ENCODE peak calls at places on chromosomes 4 and X, in eight cellular contexts. M is fibroblast of mammary gland, Y is mammary epithelial cell, K is GM23338, D is dorsolateral prefrontal cortex, U is choroid plexus epithelial cell, W is ovary, I is cardiac fibroblast. N is an unnamed sample.
A peak's percentile ranks its signal among the peaks of the same experiment; 100 is the strongest.

GRCh38 chrX:115948018-115948923 is 222.3 kb upstream of the AGTR2 start:
- DNase-seq in M (no peak), K (peak; percentile 13), I (no peak), W (no peak), Y (no peak), U (no peak), D (no peak), N (no peak)

GRCh38 chr4:110618091-110619000 is 4.5 kb downstream of the PITX2 start:
- DNase-seq in W (no peak), U (no peak), I (no peak), M (no peak), K (peak; percentile 86), Y (no peak), D (no peak), N (no peak)

GRCh38 chr4:49032440-49033161 is 46.5 kb downstream of the CWH43 start:
- DNase-seq in D (peak; percentile 65), U (peak; percentile 32), M (peak; percentile 24), Y (peak; percentile 21), W (peak; percentile 37), I (peak; percentile 50), K (peak; percentile 37), N (peak; percentile 41)

GRCh38 chr4:137558951-137559350 is 26.7 kb upstream of the PCDH18 start:
- DNase-seq in K (no peak), I (peak; percentile 42), W (no peak), U (peak; percentile 63), M (peak; percentile 78), Y (no peak), D (no peak), N (peak; percentile 43)

GRCh38 chrX:138708268-138708667 is 3.2 kb downstream of the FGF13 start:
- DNase-seq in D (no peak), I (no peak), W (no peak), K (no peak), M (no peak), U (no peak), Y (no peak), N (no peak)

GRCh38 chrX:77014655-77015377 is 432.4 kb upstream of the FGF16 start:
- DNase-seq in U (peak; percentile 8), K (peak; percentile 75), Y (no peak), W (no peak), I (no peak), M (no peak), D (peak; percentile 49), N (no peak)

GRCh38 chrX:31245714-31246113 is 173.9 kb upstream of the FTHL17 start:
- DNase-seq in K (no peak), U (no peak), I (no peak), M (no peak), Y (no peak), W (no peak), D (no peak), N (no peak)

GRCh38 chrX:136176399-136176825 is 29.1 kb downstream of the FHL1 start:
- DNase-seq in M (peak; percentile 91), I (peak; percentile 92), W (no peak), K (no peak), Y (peak; percentile 39), D (no peak), U (peak; percentile 95), N (peak; percentile 91)

GRCh38 chrX:119784747-119785446 is 6.5 kb downstream of the RPL39 start:
- DNase-seq in Y (no peak), I (peak; percentile 47), D (no peak), U (peak; percentile 52), W (no peak), K (peak; percentile 47), M (peak; percentile 40), N (peak; percentile 44)

GRCh38 chr4:185096032-185096653 is 46.9 kb upstream of the SLC25A4 start:
- DNase-seq in I (peak; percentile 66), K (peak; percentile 70), U (peak; percentile 67), W (no peak), D (no peak), M (peak; percentile 57), Y (peak; percentile 16), N (peak; percentile 70)

DNA sequence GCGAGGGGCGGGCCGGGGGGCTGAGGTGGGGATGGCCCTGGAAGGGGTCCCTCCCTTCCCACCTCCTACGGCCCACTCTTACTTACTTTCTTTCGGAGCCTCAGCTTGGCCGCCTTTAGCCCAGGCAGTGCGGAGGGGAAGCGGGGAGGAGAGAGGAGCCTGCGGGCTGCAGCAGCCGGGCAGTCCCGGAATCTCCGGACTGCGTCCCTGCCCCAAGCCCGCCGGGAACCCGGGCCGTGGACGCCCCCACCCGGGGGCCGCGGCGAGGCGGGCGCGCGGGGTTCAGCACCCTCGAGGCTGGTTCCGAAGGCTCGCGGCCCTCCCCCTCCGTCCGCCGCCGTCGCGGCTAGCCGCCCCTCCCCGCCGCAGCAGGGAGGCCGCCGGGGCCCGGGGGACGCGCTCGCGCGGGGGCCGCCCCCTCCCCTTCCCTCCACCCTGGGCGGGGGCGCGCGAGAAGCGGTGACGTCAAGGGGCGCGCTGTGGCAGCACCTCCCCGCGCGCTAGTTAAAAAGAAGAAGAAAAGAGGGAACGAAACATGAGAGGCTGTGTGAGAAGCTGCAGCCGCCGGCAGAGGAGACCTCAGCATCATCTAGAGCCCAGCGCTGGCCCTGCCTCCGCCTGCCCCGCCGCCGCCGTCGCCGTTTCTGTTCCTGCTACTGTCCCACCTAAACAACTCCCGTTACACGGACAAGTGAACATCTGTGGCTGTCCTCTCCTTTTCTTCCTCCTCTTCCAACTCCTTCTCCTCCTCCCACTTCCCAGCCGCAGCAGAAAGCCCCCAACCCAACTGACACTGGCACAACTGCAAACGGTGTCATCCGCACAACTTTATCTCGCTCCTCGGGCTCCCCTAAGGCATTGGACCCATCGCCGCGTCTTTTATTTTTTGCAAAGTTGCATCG is at the start of gene HHIP:
- DNase-seq in I (peak; percentile 82), W (peak; percentile 73), K (peak; percentile 72), U (peak; percentile 83), M (peak; percentile 36), D (peak; percentile 69), Y (peak; percentile 16), N (peak; percentile 86)
- H3K4me3 ChIP-seq in I (peak within 1 kb of the TSS; percentile 74), W (peak within 1 kb of the TSS; percentile 43), K (peak within 1 kb of the TSS; percentile 58), U (peak within 1 kb of the TSS; percentile 70), M (peak within 1 kb of the TSS; percentile 69), D (peak within 1 kb of the TSS; percentile 67), Y (peak within 1 kb of the TSS; percentile 65), N (peak within 1 kb of the TSS; percentile 89)

GRCh38 chr4:76213415-76214268 is at the start of gene SCARB2:
- DNase-seq in D (peak; percentile 84), W (peak; percentile 91), K (peak; percentile 83), M (peak; percentile 73), U (peak; percentile 88), Y (peak; percentile 84), I (peak; percentile 81), N (peak; percentile 85)
- TF ChIP-seq CTCF in D (no peak), W (no peak), K (no peak), M (no peak), U (no peak), Y (no peak), I (no peak), N (no peak)

DNA sequence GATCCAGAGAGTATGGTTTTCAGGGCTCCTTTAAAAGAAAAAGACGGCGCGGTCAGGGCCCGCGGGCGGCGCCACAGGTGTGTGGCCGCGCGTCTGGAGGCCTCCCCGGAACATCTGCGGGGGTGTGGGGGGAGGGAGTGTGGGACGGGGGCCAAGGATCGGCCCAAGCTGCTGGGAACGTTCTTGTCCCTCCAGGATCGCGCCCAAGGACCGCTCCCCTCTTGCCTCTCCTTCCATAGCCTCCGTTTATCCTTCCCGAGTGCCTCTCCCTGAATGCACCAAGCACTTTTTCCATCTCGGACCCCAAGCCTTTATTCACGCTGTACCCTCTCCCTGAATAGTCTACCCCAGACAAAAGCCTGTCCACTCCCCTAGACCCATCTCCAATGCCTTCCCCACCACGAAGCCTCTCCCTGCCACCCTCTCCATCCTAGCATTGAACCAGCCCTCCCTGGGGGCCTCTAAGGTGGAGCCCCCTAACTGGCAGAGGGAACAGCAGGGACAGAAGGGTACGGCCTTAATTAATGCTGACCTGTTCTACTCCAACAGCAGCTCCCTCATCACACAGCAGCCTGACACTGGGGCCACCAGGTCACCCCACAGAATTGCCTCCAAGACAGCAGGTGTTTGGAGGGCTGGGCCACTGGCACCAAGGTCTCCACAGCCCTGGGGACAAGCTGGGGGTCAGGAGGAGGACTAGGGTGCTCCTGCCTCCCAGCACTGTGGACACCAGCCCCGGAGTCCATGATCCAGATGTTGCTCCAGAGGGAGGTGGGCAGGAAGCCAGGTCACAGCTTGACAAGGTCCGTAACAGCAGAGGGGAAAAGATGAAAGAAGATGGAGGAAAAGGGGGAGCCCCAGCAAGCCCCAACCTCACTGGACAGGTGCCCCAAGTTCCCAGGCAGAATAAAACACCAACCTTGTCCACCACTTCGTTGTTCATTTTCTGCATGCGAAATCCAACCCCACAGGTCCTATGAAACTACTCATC is 3.9 kb downstream of the CRMP1 start:
- DNase-seq in D (no peak), I (no peak), W (no peak), M (no peak), Y (no peak), K (no peak), U (no peak), N (no peak)
- H3K4me3 ChIP-seq in D (peak overlapping the region; percentile 69), I (no peak overlapping the region), W (peak overlapping the region; percentile 50), M (no peak overlapping the region), Y (no peak overlapping the region), K (peak overlapping the region; percentile 93), U (no peak overlapping the region), N (no peak overlapping the region)

DNA sequence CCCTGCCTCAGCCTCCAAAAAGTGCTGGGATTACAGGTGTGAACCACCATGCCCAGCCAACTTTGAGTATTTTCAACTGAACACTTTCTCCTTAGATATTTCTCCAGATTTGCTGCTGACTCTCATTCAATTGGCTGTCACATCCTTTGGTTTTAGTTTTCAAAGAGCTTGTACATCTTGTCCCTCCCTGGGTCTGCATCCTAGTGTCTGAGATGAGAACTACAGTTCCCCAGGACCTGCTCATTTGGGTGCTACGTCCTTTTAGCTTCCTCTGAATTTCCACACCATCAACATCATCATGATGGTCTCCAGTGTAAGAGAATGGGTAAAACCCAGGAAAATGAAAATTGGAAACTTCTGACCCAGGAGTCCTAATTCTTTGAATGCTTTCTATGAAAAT is 312.9 kb downstream of the NLGN4X start:
- DNase-seq in U (no peak), K (peak; percentile 33), W (no peak), D (no peak), M (no peak), Y (no peak), I (no peak), N (no peak)
- TF ChIP-seq CTCF in U (no peak), K (no peak), W (no peak), D (no peak), M (no peak), Y (no peak), I (no peak), N (no peak)

GRCh38 chr4:25860586-25861421 is 2.0 kb downstream of the SEL1L3 start:
- DNase-seq in Y (no peak), I (peak; percentile 70), K (no peak), D (no peak), W (no peak), U (peak; percentile 48), M (no peak), N (peak; percentile 63)
- H3K4me3 ChIP-seq in Y (no peak overlapping the region), I (peak overlapping the region; percentile 77), K (peak overlapping the region; percentile 91), D (no peak overlapping the region), W (no peak overlapping the region), U (no peak overlapping the region), M (no peak overlapping the region), N (peak overlapping the region; percentile 69)

GRCh38 chr4:154399259-154399974 is 92.2 kb downstream of the DCHS2 start:
- DNase-seq in D (no peak), U (peak; percentile 68), W (no peak), Y (peak; percentile 19), I (peak; percentile 45), M (peak; percentile 67), K (peak; percentile 64), N (peak; percentile 12)
- TF ChIP-seq CTCF in D (peak; percentile 58), U (peak; percentile 60), W (no peak), Y (peak; percentile 56), I (peak; percentile 24), M (peak; percentile 61), K (peak; percentile 69), N (peak; percentile 7)

GRCh38 chr4:30722092-30722915 is 2.1 kb downstream of the PCDH7 start:
- DNase-seq in D (no peak), Y (no peak), K (peak; percentile 73), U (no peak), M (no peak), W (no peak), I (no peak), N (no peak)
- H3K4me3 ChIP-seq in D (peak overlapping the region; percentile 71), Y (peak overlapping the region; percentile 79), K (peak overlapping the region; percentile 96), U (peak overlapping the region; percentile 70), M (peak overlapping the region; percentile 37), W (peak overlapping the region; percentile 57), I (peak overlapping the region; percentile 46), N (peak overlapping the region; percentile 50)

N was measured in fibroblast of pulmonary artery.